ENCODE peak calls at places on chromosomes 5 and 9, in four cellular contexts. F, G, L and A are unnamed samples.

GRCh38 chr5:137710086-137710485 is 25.8 kb downstream of the KLHL3 start:
- DNase-seq in F (no peak), G (no peak), L (no peak), A (no peak)

GRCh38 chr9:4137234-4137633 is 162.6 kb downstream of the GLIS3 start:
- DNase-seq in F (no peak), G (no peak), L (no peak), A (no peak)

GRCh38 chr5:15598294-15598902 is 98.4 kb downstream of the FBXL7 start:
- DNase-seq in F (peak), G (no peak), L (no peak), A (no peak)

GRCh38 chr5:108212775-108213346 is 169.0 kb downstream of the FBXL17 start:
- DNase-seq in F (no peak), G (no peak), L (no peak), A (no peak)

GRCh38 chr5:17336054-17336453 is 118.6 kb downstream of the BASP1 start:
- DNase-seq in F (no peak), G (no peak), L (no peak), A (no peak)

GRCh38 chr9:106479679-106480078 is 383.3 kb upstream of the ZNF462 start:
- DNase-seq in F (no peak), G (no peak), L (no peak), A (no peak)

GRCh38 chr9:18437315-18438200 is 36.4 kb upstream of the ADAMTSL1 start:
- DNase-seq in F (no peak), G (no peak), L (no peak), A (no peak)

GRCh38 chr9:20831028-20831427 is 147.0 kb downstream of the FOCAD start:
- DNase-seq in F (no peak), G (no peak), L (no peak), A (no peak)

GRCh38 chr5:165457854-165458481 is 1952.5 kb downstream of the MAT2B start:
- DNase-seq in F (peak), G (no peak), L (peak), A (no peak)

GRCh38 chr5:43255704-43256103 is 57.5 kb downstream of the HMGCS1 start:
- DNase-seq in F (no peak), G (no peak), L (no peak), A (no peak)

GRCh38 chr9:113712053-113712452 is 164.1 kb upstream of the ZNF618 start:
- DNase-seq in F (no peak), G (no peak), L (no peak), A (no peak)

GRCh38 chr5:169637085-169637855 is at the start of gene DOCK2:
- DNase-seq in F (peak), G (peak), L (no peak), A (no peak)

GRCh38 chr9:96505316-96505991 is 55.5 kb downstream of the HABP4 start:
- DNase-seq in F (no peak), G (no peak), L (no peak), A (no peak)

GRCh38 chr9:89137548-89138462 is 40.8 kb downstream of the SHC3 start:
- DNase-seq in F (peak), G (no peak), L (no peak), A (peak)

GRCh38 chr9:19493174-19493811 is 84.5 kb downstream of the ACER2 start:
- DNase-seq in F (peak), G (peak), L (peak), A (peak)